ENCODE peak calls at places on chromosomes 7 and 10, in five cellular contexts. M is activated effector memory CD4-positive, alpha-beta T cell treated with anti-CD3 and anti-CD28 coated beads, Interleukin-2, amount 50 U/mL, for 16 hours; Y is left ventricle myocardium superior; X is frontal cortex; Z is activated CD4-positive, alpha-beta T cell treated with anti-CD3 and anti-CD28 coated beads, Interleukin-2, amount 50 U/mL, for 48 hours. L is an unnamed sample.

GRCh38 chr7:55178863-55179773 is 160.3 kb downstream of the EGFR start:
- DNase-seq in Z (no peak), Y (no peak), X (no peak), M (no peak), L (no peak)

GRCh38 chr10:4511559-4511958 is 314.4 kb upstream of the AKR1E2 start:
- DNase-seq in M (no peak), Y (no peak), X (no peak), Z (no peak), L (no peak)

GRCh38 chr10:114374141-114374791 is 30.0 kb downstream of the AFAP1L2 start:
- DNase-seq in X (no peak), M (no peak), Y (peak), Z (no peak), L (no peak)

GRCh38 chr7:74379938-74380337 is 73.8 kb upstream of the GTF2IRD1 start:
- DNase-seq in M (no peak), X (peak), Y (peak), Z (no peak), L (no peak)

GRCh38 chr10:89032141-89032814 is 41.7 kb downstream of the FAS start:
- DNase-seq in Y (peak), X (no peak), Z (peak), M (peak), L (no peak)

GRCh38 chr10:44947356-44948152 is 12.0 kb upstream of the RASSF4 start:
- DNase-seq in Z (no peak), Y (no peak), M (no peak), X (no peak), L (no peak)

GRCh38 chr10:69123306-69123746 is 652 bp upstream of the VPS26A start:
- DNase-seq in Z (no peak), M (no peak), X (peak), Y (no peak), L (no peak)

GRCh38 chr7:12389089-12389700 is 14.5 kb downstream of the VWDE start:
- DNase-seq in Y (no peak), Z (peak), M (peak), X (peak), L (peak)

GRCh38 chr7:36601596-36601995 is 122.7 kb downstream of the AOAH start:
- DNase-seq in M (no peak), Y (no peak), Z (no peak), X (no peak), L (no peak)

GRCh38 chr7:22184549-22185199 is 172.3 kb downstream of the RAPGEF5 start:
- DNase-seq in Y (no peak), M (no peak), X (no peak), Z (no peak), L (no peak)

GRCh38 chr7:96657347-96658010 is 52.2 kb downstream of the SEM1 start:
- DNase-seq in Z (no peak), Y (no peak), X (no peak), M (no peak), L (no peak)

GRCh38 chr7:39527296-39527695 is 38.9 kb upstream of the YAE1 start:
- DNase-seq in Y (no peak), M (no peak), Z (no peak), X (no peak), L (no peak)